ENCODE peak calls at places on chromosomes 1 and 21, in seven cellular contexts. Y, Z, F, N, P, K and M are unnamed samples.

GRCh38 chr1:224704409-224704735 is 88.3 kb downstream of the CNIH3 start:
- DNase-seq in Y (no peak), Z (no peak), F (no peak), N (no peak), P (no peak), K (no peak), M (no peak)

GRCh38 chr21:33402011-33402979 is 918 bp upstream of the IFNGR2 start:
- DNase-seq in Y (no peak), Z (peak), F (no peak), N (peak), P (no peak), K (peak), M (no peak)

GRCh38 chr1:228275435-228276342 is 67.8 kb downstream of the OBSCN start:
- DNase-seq in Y (peak), Z (peak), F (peak), N (peak), P (peak), K (peak), M (peak)

GRCh38 chr1:100308777-100309176 is 42.8 kb downstream of the RTCA start:
- DNase-seq in Y (no peak), Z (no peak), F (no peak), N (peak), P (no peak), K (no peak), M (no peak)

GRCh38 chr21:18602711-18603110 is 199.1 kb upstream of the TMPRSS15 start:
- DNase-seq in Y (no peak), Z (no peak), F (no peak), N (no peak), P (no peak), K (no peak), M (no peak)

GRCh38 chr1:184801503-184801902 is 46.8 kb upstream of the EDEM3 start:
- DNase-seq in Y (no peak), Z (no peak), F (no peak), N (peak), P (no peak), K (no peak), M (no peak)

GRCh38 chr1:212315907-212316306 is 30.7 kb downstream of the PPP2R5A start:
- DNase-seq in Y (no peak), Z (no peak), F (no peak), N (peak), P (no peak), K (no peak), M (no peak)

GRCh38 chr1:203153989-203154821 is 21.4 kb downstream of the MYBPH start:
- DNase-seq in Y (no peak), Z (no peak), F (no peak), N (no peak), P (no peak), K (no peak), M (no peak)

GRCh38 chr1:239308701-239309333 is 77.6 kb upstream of the CHRM3 start:
- DNase-seq in Y (no peak), Z (peak), F (peak), N (no peak), P (no peak), K (peak), M (no peak)

GRCh38 chr1:19197849-19198248 is 12.2 kb downstream of the UBR4 start:
- DNase-seq in Y (no peak), Z (peak), F (no peak), N (no peak), P (no peak), K (no peak), M (no peak)

GRCh38 chr1:177448652-177449351 is 278.0 kb downstream of the BRINP2 start:
- DNase-seq in Y (no peak), Z (no peak), F (no peak), N (peak), P (no peak), K (no peak), M (no peak)

GRCh38 chr1:172460177-172460576 is 16.3 kb upstream of the PIGC start:
- DNase-seq in Y (no peak), Z (no peak), F (no peak), N (no peak), P (no peak), K (no peak), M (no peak)

GRCh38 chr1:197737916-197738315 is 37.4 kb downstream of the DENND1B start:
- DNase-seq in Y (peak), Z (no peak), F (no peak), N (no peak), P (no peak), K (no peak), M (no peak)

GRCh38 chr1:241140670-241141069 is 216.3 kb downstream of the RGS7 start:
- DNase-seq in Y (no peak), Z (no peak), F (no peak), N (no peak), P (no peak), K (no peak), M (no peak)

GRCh38 chr21:29441651-29442050 is 142.9 kb downstream of the BACH1 start:
- DNase-seq in Y (no peak), Z (no peak), F (no peak), N (peak), P (no peak), K (no peak), M (no peak)

GRCh38 chr1:1206376-1207253 is at the start of gene TNFRSF18:
- DNase-seq in Y (peak), Z (peak), F (no peak), N (no peak), P (no peak), K (no peak), M (no peak)

GRCh38 chr1:214719207-214719606 is 116.2 kb downstream of the CENPF start:
- DNase-seq in Y (no peak), Z (no peak), F (no peak), N (peak), P (no peak), K (no peak), M (no peak)

GRCh38 chr1:183987593-183988318 is 49.8 kb downstream of the COLGALT2 start:
- DNase-seq in Y (no peak), Z (peak), F (no peak), N (peak), P (no peak), K (no peak), M (no peak)

GRCh38 chr1:30256911-30257310 is 466.5 kb downstream of the MATN1 start:
- DNase-seq in Y (no peak), Z (no peak), F (no peak), N (no peak), P (no peak), K (no peak), M (no peak)

GRCh38 chr1:174682419-174683008 is 234.8 kb downstream of the GPR52 start:
- DNase-seq in Y (no peak), Z (no peak), F (no peak), N (peak), P (no peak), K (no peak), M (no peak)

GRCh38 chr1:119327436-119328155 is 41.0 kb upstream of the HAO2 start:
- DNase-seq in Y (peak), Z (peak), F (no peak), N (peak), P (no peak), K (no peak), M (no peak)

GRCh38 chr1:205147191-205147590 is 25.4 kb upstream of the RBBP5 start:
- DNase-seq in Y (no peak), Z (no peak), F (no peak), N (peak), P (no peak), K (no peak), M (no peak)

GRCh38 chr1:223156343-223156742 is 13.3 kb upstream of the TLR5 start:
- DNase-seq in Y (no peak), Z (no peak), F (no peak), N (no peak), P (no peak), K (no peak), M (no peak)

GRCh38 chr1:71231751-71232150 is 150.9 kb upstream of the ZRANB2 start:
- DNase-seq in Y (no peak), Z (no peak), F (no peak), N (no peak), P (no peak), K (no peak), M (no peak)

GRCh38 chr1:163054056-163054706 is 15.0 kb upstream of the RGS4 start:
- DNase-seq in Y (no peak), Z (peak), F (no peak), N (peak), P (no peak), K (no peak), M (no peak)